ENCODE peak calls at places on chromosomes 4 and X, in ten cellular contexts. G is dorsolateral prefrontal cortex; L is NCI-H510A; Y is choroid plexus epithelial cell; A is psoas muscle; B is CD4-positive, alpha-beta T cell; R is NCI-H2029; H is endothelial cell; N is skeletal muscle cell; E is CD4-positive, alpha-beta memory T cell. M is an unnamed sample.

GRCh38 chr4:5165419-5166369 is 114.4 kb downstream of the STK32B start:
- DNase-seq in G (no peak), L (no peak), Y (peak; percentile 40), A (no peak), B (no peak), R (no peak), H (no peak), N (no peak), E (no peak), M (no peak)

GRCh38 chrX:38664285-38664684 is 102.9 kb downstream of the TSPAN7 start:
- DNase-seq in G (no peak), L (no peak), Y (peak; percentile 63), A (no peak), B (no peak), R (peak; percentile 2), H (peak; percentile 14), N (no peak), E (no peak), M (peak; percentile 38)

GRCh38 chr4:5524451-5524850 is 183.9 kb downstream of the EVC2 start:
- DNase-seq in G (no peak), L (no peak), Y (no peak), A (no peak), B (no peak), R (no peak), H (no peak), N (no peak), E (no peak), M (no peak)

GRCh38 chr4:113773014-113773413 is 11.5 kb upstream of the CAMK2D start:
- DNase-seq in G (no peak), L (no peak), Y (no peak), A (no peak), B (no peak), R (no peak), H (no peak), N (no peak), E (no peak), M (no peak)

GRCh38 chr4:68076194-68076593 is 53.5 kb downstream of the TMPRSS11F start:
- DNase-seq in G (no peak), L (no peak), Y (no peak), A (no peak), B (no peak), R (no peak), H (no peak), N (no peak), E (no peak), M (peak; percentile 9)

GRCh38 chrX:9875801-9876200 is 89.6 kb downstream of the SHROOM2 start:
- DNase-seq in G (no peak), L (no peak), Y (no peak), A (no peak), B (no peak), R (no peak), H (no peak), N (no peak), E (no peak), M (no peak)

GRCh38 chr4:57154926-57155325 is 44.7 kb upstream of the IGFBP7 start:
- DNase-seq in G (no peak), L (no peak), Y (no peak), A (no peak), B (no peak), R (no peak), H (no peak), N (no peak), E (no peak), M (no peak)

GRCh38 chr4:40316782-40317635 is 18.1 kb upstream of the CHRNA9 start:
- DNase-seq in G (peak; percentile 46), L (no peak), Y (peak; percentile 97), A (no peak), B (peak; percentile 58), R (no peak), H (peak; percentile 62), N (peak; percentile 91), E (peak; percentile 81), M (peak; percentile 95)

GRCh38 chrX:8841911-8842310 is 40.7 kb upstream of the FAM9A start:
- DNase-seq in G (no peak), L (no peak), Y (peak; percentile 49), A (no peak), B (no peak), R (no peak), H (no peak), N (no peak), E (no peak), M (no peak)

GRCh38 chr4:77564231-77564630 is 41.4 kb upstream of the CXCL13 start:
- DNase-seq in G (no peak), L (peak; percentile 5), Y (peak; percentile 65), A (no peak), B (no peak), R (peak; percentile 59), H (no peak), N (peak; percentile 83), E (no peak), M (no peak)

GRCh38 chr4:156085073-156085472 is 131.4 kb upstream of the CTSO start:
- DNase-seq in G (no peak), L (no peak), Y (no peak), A (no peak), B (no peak), R (no peak), H (no peak), N (no peak), E (no peak), M (no peak)